ENCODE peak calls at places on chromosomes 4 and X, in five cellular contexts. One of them, this sample, is unnamed.

GRCh38 chr4:164779811-164780216 is 25.9 kb downstream of the SMIM31 start:
- DNase-seq in epithelial cell of esophagus: peak
- DNase-seq in BE2C: peak
- DNase-seq in fibroblast of pulmonary artery: peak
- DNase-seq in esophagus squamous epithelium: no peak
- DNase-seq in this sample: peak

GRCh38 chrX:22800806-22801205 is 199.0 kb upstream of the DDX53 start:
- DNase-seq in BE2C: no peak
- DNase-seq in epithelial cell of esophagus: no peak
- DNase-seq in fibroblast of pulmonary artery: peak
- DNase-seq in esophagus squamous epithelium: no peak
- DNase-seq in this sample: peak

GRCh38 chr4:53150631-53151488 is 215.0 kb downstream of the SCFD2 start:
- DNase-seq in epithelial cell of esophagus: no peak
- DNase-seq in fibroblast of pulmonary artery: peak
- DNase-seq in BE2C: no peak
- DNase-seq in esophagus squamous epithelium: no peak
- DNase-seq in this sample: peak

GRCh38 chr4:25943312-25943711 is 29.3 kb downstream of the SMIM20 start:
- DNase-seq in esophagus squamous epithelium: no peak
- DNase-seq in epithelial cell of esophagus: no peak
- DNase-seq in BE2C: no peak
- DNase-seq in fibroblast of pulmonary artery: no peak
- DNase-seq in this sample: no peak

GRCh38 chr4:186946682-186947294 is 223.1 kb upstream of the FAT1 start:
- DNase-seq in esophagus squamous epithelium: no peak
- DNase-seq in BE2C: peak
- DNase-seq in epithelial cell of esophagus: peak
- DNase-seq in fibroblast of pulmonary artery: peak
- DNase-seq in this sample: no peak

GRCh38 chrX:136318166-136318565 is 17.4 kb downstream of the ADGRG4 start:
- DNase-seq in BE2C: no peak
- DNase-seq in fibroblast of pulmonary artery: no peak
- DNase-seq in esophagus squamous epithelium: no peak
- DNase-seq in epithelial cell of esophagus: no peak
- DNase-seq in this sample: no peak

GRCh38 chr4:101040776-101041175 is 306.6 kb downstream of the PPP3CA start:
- DNase-seq in fibroblast of pulmonary artery: no peak
- DNase-seq in epithelial cell of esophagus: no peak
- DNase-seq in esophagus squamous epithelium: no peak
- DNase-seq in BE2C: no peak
- DNase-seq in this sample: no peak

GRCh38 chrX:23855569-23855968 is 52.2 kb downstream of the APOO start:
- DNase-seq in epithelial cell of esophagus: no peak
- DNase-seq in BE2C: no peak
- DNase-seq in fibroblast of pulmonary artery: no peak
- DNase-seq in esophagus squamous epithelium: no peak
- DNase-seq in this sample: no peak

GRCh38 chr4:89509708-89510269 is 202.2 kb upstream of the GPRIN3 start:
- DNase-seq in epithelial cell of esophagus: peak
- DNase-seq in fibroblast of pulmonary artery: peak
- DNase-seq in BE2C: no peak
- DNase-seq in esophagus squamous epithelium: no peak
- DNase-seq in this sample: peak

GRCh38 chrX:72201836-72202536 is 20.4 kb downstream of the PIN4 start:
- DNase-seq in esophagus squamous epithelium: no peak
- DNase-seq in fibroblast of pulmonary artery: peak
- DNase-seq in epithelial cell of esophagus: peak
- DNase-seq in BE2C: no peak
- DNase-seq in this sample: peak

GRCh38 chrX:72203421-72203820 is 21.9 kb downstream of the PIN4 start:
- DNase-seq in BE2C: no peak
- DNase-seq in epithelial cell of esophagus: no peak
- DNase-seq in esophagus squamous epithelium: no peak
- DNase-seq in fibroblast of pulmonary artery: no peak
- DNase-seq in this sample: no peak

GRCh38 chrX:72208126-72208525 is 26.6 kb downstream of the PIN4 start:
- DNase-seq in epithelial cell of esophagus: peak
- DNase-seq in esophagus squamous epithelium: no peak
- DNase-seq in fibroblast of pulmonary artery: no peak
- DNase-seq in BE2C: no peak
- DNase-seq in this sample: peak

DNA sequence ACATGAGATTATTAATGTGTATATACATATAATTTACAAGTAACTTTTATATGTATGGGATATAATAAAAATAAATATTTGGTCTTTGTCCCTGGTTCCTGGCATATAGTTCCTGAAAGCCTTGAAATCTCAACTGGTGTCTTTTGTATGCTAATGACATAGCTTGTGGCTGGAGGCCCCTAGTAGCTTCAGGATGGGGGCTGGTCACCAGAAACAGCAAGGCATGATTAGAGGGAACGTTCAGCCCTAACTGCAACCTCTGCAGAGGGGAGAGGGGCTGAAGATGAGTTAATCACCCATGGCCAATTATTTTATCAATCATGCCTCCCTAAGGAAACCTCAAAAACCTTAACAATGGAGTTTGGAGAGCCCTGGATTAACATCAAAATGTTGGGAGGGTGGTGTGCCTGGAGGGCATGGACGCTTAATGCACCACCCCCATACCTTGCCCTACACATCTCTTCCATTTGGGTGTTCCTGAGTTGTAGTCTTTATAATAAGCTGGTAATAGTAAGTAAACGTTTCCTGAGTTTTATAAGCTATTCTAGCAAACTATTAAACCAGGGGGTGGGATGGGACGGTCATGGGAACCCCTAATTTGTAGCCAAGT is 21.3 kb downstream of the PIN4 start:
- DNase-seq in fibroblast of pulmonary artery: no peak
- DNase-seq in esophagus squamous epithelium: no peak
- DNase-seq in BE2C: no peak
- DNase-seq in epithelial cell of esophagus: no peak
- DNase-seq in this sample: no peak
- H3K4me3 ChIP-seq in fibroblast of pulmonary artery: no peak
- H3K4me3 ChIP-seq in esophagus squamous epithelium: no peak
- H3K4me3 ChIP-seq in BE2C: no peak
- H3K4me3 ChIP-seq in epithelial cell of esophagus: no peak
- H3K4me3 ChIP-seq in this sample: no peak

GRCh38 chrX:14013074-14013473 is 16.6 kb downstream of the GEMIN8 start:
- DNase-seq in epithelial cell of esophagus: no peak
- DNase-seq in esophagus squamous epithelium: no peak
- DNase-seq in BE2C: no peak
- DNase-seq in fibroblast of pulmonary artery: no peak
- DNase-seq in this sample: peak
- TF ChIP-seq CTCF in epithelial cell of esophagus: no peak
- TF ChIP-seq CTCF in esophagus squamous epithelium: no peak
- TF ChIP-seq CTCF in BE2C: no peak
- TF ChIP-seq CTCF in fibroblast of pulmonary artery: no peak
- TF ChIP-seq CTCF in this sample: no peak

GRCh38 chr4:1044469-1045192 is 33.2 kb downstream of the FGFRL1 start:
- DNase-seq in esophagus squamous epithelium: no peak
- DNase-seq in epithelial cell of esophagus: no peak
- DNase-seq in fibroblast of pulmonary artery: no peak
- DNase-seq in BE2C: peak
- DNase-seq in this sample: no peak

GRCh38 chr4:1047106-1047975 is 35.9 kb downstream of the FGFRL1 start:
- DNase-seq in epithelial cell of esophagus: no peak
- DNase-seq in BE2C: peak
- DNase-seq in esophagus squamous epithelium: no peak
- DNase-seq in fibroblast of pulmonary artery: no peak
- DNase-seq in this sample: no peak

GRCh38 chr4:1045193-1045594 is 33.8 kb downstream of the FGFRL1 start:
- DNase-seq in BE2C: peak
- DNase-seq in esophagus squamous epithelium: no peak
- DNase-seq in epithelial cell of esophagus: no peak
- DNase-seq in fibroblast of pulmonary artery: no peak
- DNase-seq in this sample: no peak

GRCh38 chr4:1043658-1044468 is 32.4 kb downstream of the FGFRL1 start:
- DNase-seq in BE2C: peak
- DNase-seq in esophagus squamous epithelium: no peak
- DNase-seq in epithelial cell of esophagus: peak
- DNase-seq in fibroblast of pulmonary artery: peak
- DNase-seq in this sample: peak

GRCh38 chr4:1045595-1046201 is 34.3 kb downstream of the FGFRL1 start:
- DNase-seq in fibroblast of pulmonary artery: no peak
- DNase-seq in esophagus squamous epithelium: no peak
- DNase-seq in epithelial cell of esophagus: no peak
- DNase-seq in BE2C: no peak
- DNase-seq in this sample: no peak
- H3K4me3 ChIP-seq in fibroblast of pulmonary artery: no peak
- H3K4me3 ChIP-seq in esophagus squamous epithelium: no peak
- H3K4me3 ChIP-seq in epithelial cell of esophagus: no peak
- H3K4me3 ChIP-seq in BE2C: no peak
- H3K4me3 ChIP-seq in this sample: no peak

GRCh38 chr4:157888281-157888680 is 284.5 kb downstream of the GASK1B start:
- DNase-seq in epithelial cell of esophagus: no peak
- DNase-seq in fibroblast of pulmonary artery: no peak
- DNase-seq in BE2C: no peak
- DNase-seq in esophagus squamous epithelium: no peak
- DNase-seq in this sample: no peak
- TF ChIP-seq CTCF in epithelial cell of esophagus: no peak
- TF ChIP-seq CTCF in fibroblast of pulmonary artery: no peak
- TF ChIP-seq CTCF in BE2C: no peak
- TF ChIP-seq CTCF in esophagus squamous epithelium: no peak
- TF ChIP-seq CTCF in this sample: no peak

DNA sequence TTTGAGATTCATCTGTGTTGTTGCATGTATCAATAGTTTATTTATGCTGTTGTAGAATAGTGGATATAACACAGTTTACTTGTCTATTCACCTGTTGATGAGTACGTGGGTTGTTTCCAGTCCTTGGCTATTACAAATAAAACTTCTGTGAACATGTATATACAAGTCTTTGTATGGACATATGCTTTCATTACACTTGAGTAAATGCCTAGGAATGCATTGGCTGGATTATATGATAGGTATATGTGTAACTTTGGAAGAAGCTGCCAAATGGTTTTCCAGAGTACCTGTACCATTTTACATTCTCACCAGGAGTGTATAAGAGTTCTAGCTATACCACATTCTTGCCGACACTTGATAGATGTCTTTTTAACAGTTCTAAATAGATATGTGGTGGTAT is 16.5 kb downstream of the ART3 start:
- DNase-seq in BE2C: no peak
- DNase-seq in esophagus squamous epithelium: no peak
- DNase-seq in epithelial cell of esophagus: peak
- DNase-seq in fibroblast of pulmonary artery: no peak
- DNase-seq in this sample: no peak
- H3K4me3 ChIP-seq in BE2C: no peak
- H3K4me3 ChIP-seq in esophagus squamous epithelium: no peak
- H3K4me3 ChIP-seq in epithelial cell of esophagus: no peak
- H3K4me3 ChIP-seq in fibroblast of pulmonary artery: no peak
- H3K4me3 ChIP-seq in this sample: no peak

DNA sequence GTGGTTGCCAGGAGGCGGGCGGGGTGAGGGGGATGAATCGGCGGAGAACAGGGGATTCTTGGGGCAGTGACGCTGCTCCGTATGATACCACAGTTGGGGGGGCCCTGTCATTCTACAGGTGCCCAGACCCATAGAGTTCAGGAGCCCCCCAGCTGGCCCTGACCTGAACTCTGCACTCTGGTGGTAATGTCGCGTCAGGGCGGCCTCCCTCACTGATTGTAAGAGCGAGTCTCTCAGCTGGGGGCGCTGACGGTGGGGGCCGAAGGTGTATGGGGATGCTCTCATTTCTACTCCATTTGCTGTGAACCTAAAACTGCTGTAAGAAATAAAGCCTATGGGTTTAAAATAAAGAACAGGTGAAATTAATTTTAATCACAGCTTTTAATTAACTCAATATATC is 91.8 kb upstream of the PSAPL1 start:
- DNase-seq in epithelial cell of esophagus: no peak
- DNase-seq in BE2C: no peak
- DNase-seq in esophagus squamous epithelium: no peak
- DNase-seq in fibroblast of pulmonary artery: no peak
- DNase-seq in this sample: no peak
- TF ChIP-seq CTCF in epithelial cell of esophagus: no peak
- TF ChIP-seq CTCF in BE2C: peak
- TF ChIP-seq CTCF in esophagus squamous epithelium: no peak
- TF ChIP-seq CTCF in fibroblast of pulmonary artery: no peak
- TF ChIP-seq CTCF in this sample: no peak

GRCh38 chr4:147463065-147463464 is 17.8 kb upstream of the EDNRA start:
- DNase-seq in BE2C: no peak
- DNase-seq in fibroblast of pulmonary artery: no peak
- DNase-seq in epithelial cell of esophagus: no peak
- DNase-seq in esophagus squamous epithelium: no peak
- DNase-seq in this sample: no peak

GRCh38 chr4:147461161-147461560 is 19.7 kb upstream of the EDNRA start:
- DNase-seq in BE2C: no peak
- DNase-seq in esophagus squamous epithelium: no peak
- DNase-seq in epithelial cell of esophagus: peak
- DNase-seq in fibroblast of pulmonary artery: no peak
- DNase-seq in this sample: no peak

DNA sequence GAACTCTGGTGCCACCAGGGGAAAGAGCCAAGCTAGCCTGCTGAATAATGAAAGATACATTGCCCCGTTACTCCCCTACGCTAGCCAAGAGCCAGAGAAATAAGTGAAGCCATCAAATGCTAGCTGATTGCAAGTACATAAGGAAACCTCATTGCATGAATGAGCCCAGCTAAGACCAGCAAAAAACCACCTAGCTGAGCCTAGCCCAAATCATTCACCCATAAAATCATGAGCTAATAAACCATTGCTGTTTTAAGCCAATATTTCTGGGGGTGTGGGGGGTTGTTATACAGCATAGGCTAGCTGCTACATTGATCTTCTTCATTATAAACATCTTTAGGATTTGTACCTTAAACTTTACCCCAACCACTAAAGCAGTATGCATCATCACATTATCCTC is 15.4 kb upstream of the EDNRA start:
- DNase-seq in epithelial cell of esophagus: no peak
- DNase-seq in BE2C: no peak
- DNase-seq in esophagus squamous epithelium: no peak
- DNase-seq in fibroblast of pulmonary artery: no peak
- DNase-seq in this sample: no peak
- H3K4me3 ChIP-seq in epithelial cell of esophagus: no peak
- H3K4me3 ChIP-seq in BE2C: no peak
- H3K4me3 ChIP-seq in esophagus squamous epithelium: no peak
- H3K4me3 ChIP-seq in fibroblast of pulmonary artery: no peak
- H3K4me3 ChIP-seq in this sample: no peak

GRCh38 chr4:153346563-153346962 is 2.1 kb downstream of the MND1 start:
- DNase-seq in BE2C: no peak
- DNase-seq in epithelial cell of esophagus: no peak
- DNase-seq in fibroblast of pulmonary artery: no peak
- DNase-seq in esophagus squamous epithelium: no peak
- DNase-seq in this sample: no peak
- TF ChIP-seq CTCF in BE2C: peak
- TF ChIP-seq CTCF in epithelial cell of esophagus: no peak
- TF ChIP-seq CTCF in fibroblast of pulmonary artery: peak
- TF ChIP-seq CTCF in esophagus squamous epithelium: no peak
- TF ChIP-seq CTCF in this sample: peak

GRCh38 chr4:163544407-163545038 is 50.0 kb downstream of the TMA16 start:
- DNase-seq in BE2C: peak
- DNase-seq in epithelial cell of esophagus: peak
- DNase-seq in esophagus squamous epithelium: no peak
- DNase-seq in fibroblast of pulmonary artery: peak
- DNase-seq in this sample: peak
- H3K4me3 ChIP-seq in BE2C: peak
- H3K4me3 ChIP-seq in epithelial cell of esophagus: peak
- H3K4me3 ChIP-seq in esophagus squamous epithelium: peak
- H3K4me3 ChIP-seq in fibroblast of pulmonary artery: peak
- H3K4me3 ChIP-seq in this sample: peak

GRCh38 chr4:104064650-104065577 is 345.1 kb upstream of the TACR3 start:
- DNase-seq in esophagus squamous epithelium: no peak
- DNase-seq in BE2C: peak
- DNase-seq in epithelial cell of esophagus: peak
- DNase-seq in fibroblast of pulmonary artery: peak
- DNase-seq in this sample: no peak
- TF ChIP-seq CTCF in esophagus squamous epithelium: peak
- TF ChIP-seq CTCF in BE2C: peak
- TF ChIP-seq CTCF in epithelial cell of esophagus: peak
- TF ChIP-seq CTCF in fibroblast of pulmonary artery: peak
- TF ChIP-seq CTCF in this sample: no peak

This sample was measured in foreskin fibroblast.